ENCODE peak calls at places on chromosomes 1 and 21, in nine cellular contexts. One of them, this sample, is unnamed.

GRCh38 chr21:39087238-39087975 is 95.8 kb downstream of the PSMG1 start:
- DNase-seq in mammary epithelial cell: no peak
- DNase-seq in AG09319: no peak
- DNase-seq in CD4-positive, alpha-beta T cell: no peak
- DNase-seq in suprapubic skin: no peak
- DNase-seq in BE2C: no peak
- DNase-seq in spleen: no peak
- DNase-seq in endothelial cell of umbilical vein: no peak
- DNase-seq in AG09309: no peak
- DNase-seq in this sample: no peak

GRCh38 chr1:30200161-30200560 is 523.2 kb downstream of the MATN1 start:
- DNase-seq in AG09309: no peak
- DNase-seq in mammary epithelial cell: peak; percentile 23
- DNase-seq in BE2C: no peak
- DNase-seq in endothelial cell of umbilical vein: no peak
- DNase-seq in suprapubic skin: no peak
- DNase-seq in AG09319: no peak
- DNase-seq in spleen: no peak
- DNase-seq in CD4-positive, alpha-beta T cell: no peak
- DNase-seq in this sample: no peak

GRCh38 chr1:182069028-182069466 is 7.5 kb upstream of the ZNF648 start:
- DNase-seq in AG09319: no peak
- DNase-seq in CD4-positive, alpha-beta T cell: no peak
- DNase-seq in BE2C: peak; percentile 65
- DNase-seq in endothelial cell of umbilical vein: peak; percentile 26
- DNase-seq in AG09309: no peak
- DNase-seq in mammary epithelial cell: peak; percentile 56
- DNase-seq in spleen: no peak
- DNase-seq in suprapubic skin: no peak
- DNase-seq in this sample: peak; percentile 78

GRCh38 chr1:81654147-81654546 is 146.6 kb upstream of the ADGRL2 start:
- DNase-seq in CD4-positive, alpha-beta T cell: no peak
- DNase-seq in spleen: no peak
- DNase-seq in suprapubic skin: no peak
- DNase-seq in BE2C: no peak
- DNase-seq in AG09319: no peak
- DNase-seq in endothelial cell of umbilical vein: no peak
- DNase-seq in AG09309: no peak
- DNase-seq in mammary epithelial cell: peak; percentile 49
- DNase-seq in this sample: no peak

GRCh38 chr1:61279570-61279969 is 197.2 kb downstream of the NFIA start:
- DNase-seq in mammary epithelial cell: no peak
- DNase-seq in endothelial cell of umbilical vein: no peak
- DNase-seq in BE2C: peak; percentile 13
- DNase-seq in AG09309: no peak
- DNase-seq in AG09319: no peak
- DNase-seq in CD4-positive, alpha-beta T cell: no peak
- DNase-seq in suprapubic skin: no peak
- DNase-seq in spleen: no peak
- DNase-seq in this sample: no peak

GRCh38 chr1:30414086-30414850 is 309.1 kb downstream of the MATN1 start:
- DNase-seq in AG09309: no peak
- DNase-seq in endothelial cell of umbilical vein: no peak
- DNase-seq in suprapubic skin: peak; percentile 44
- DNase-seq in mammary epithelial cell: no peak
- DNase-seq in CD4-positive, alpha-beta T cell: no peak
- DNase-seq in AG09319: no peak
- DNase-seq in BE2C: no peak
- DNase-seq in spleen: no peak
- DNase-seq in this sample: no peak

GRCh38 chr1:203462878-203463277 is 12.7 kb upstream of the PRELP start:
- DNase-seq in AG09309: peak; percentile 82
- DNase-seq in endothelial cell of umbilical vein: no peak
- DNase-seq in AG09319: peak; percentile 50
- DNase-seq in BE2C: no peak
- DNase-seq in spleen: no peak
- DNase-seq in mammary epithelial cell: peak; percentile 48
- DNase-seq in CD4-positive, alpha-beta T cell: no peak
- DNase-seq in suprapubic skin: peak; percentile 92
- DNase-seq in this sample: no peak

GRCh38 chr1:204647114-204647804 is 38.3 kb downstream of the LRRN2 start:
- DNase-seq in endothelial cell of umbilical vein: peak; percentile 58
- DNase-seq in CD4-positive, alpha-beta T cell: no peak
- DNase-seq in AG09319: peak; percentile 46
- DNase-seq in suprapubic skin: no peak
- DNase-seq in BE2C: peak; percentile 42
- DNase-seq in mammary epithelial cell: peak; percentile 66
- DNase-seq in spleen: no peak
- DNase-seq in AG09309: no peak
- DNase-seq in this sample: no peak

GRCh38 chr1:161727343-161727924 is 6.1 kb downstream of the FCRLB start:
- DNase-seq in suprapubic skin: peak; percentile 64
- DNase-seq in spleen: no peak
- DNase-seq in mammary epithelial cell: peak; percentile 30
- DNase-seq in BE2C: no peak
- DNase-seq in AG09309: peak; percentile 74
- DNase-seq in AG09319: no peak
- DNase-seq in endothelial cell of umbilical vein: no peak
- DNase-seq in CD4-positive, alpha-beta T cell: no peak
- DNase-seq in this sample: no peak

GRCh38 chr1:161726631-161727342 is 5.4 kb downstream of the FCRLB start:
- DNase-seq in mammary epithelial cell: peak; percentile 80
- DNase-seq in BE2C: peak; percentile 89
- DNase-seq in AG09319: peak; percentile 63
- DNase-seq in AG09309: no peak
- DNase-seq in CD4-positive, alpha-beta T cell: peak; percentile 52
- DNase-seq in suprapubic skin: peak; percentile 94
- DNase-seq in spleen: peak; percentile 95
- DNase-seq in endothelial cell of umbilical vein: peak; percentile 47
- DNase-seq in this sample: peak; percentile 76

GRCh38 chr1:161723459-161724149 is 2.3 kb downstream of the FCRLB start:
- DNase-seq in AG09319: no peak
- DNase-seq in BE2C: no peak
- DNase-seq in CD4-positive, alpha-beta T cell: no peak
- DNase-seq in spleen: no peak
- DNase-seq in endothelial cell of umbilical vein: no peak
- DNase-seq in suprapubic skin: no peak
- DNase-seq in mammary epithelial cell: peak; percentile 54
- DNase-seq in AG09309: no peak
- DNase-seq in this sample: no peak

GRCh38 chr1:161728376-161729226 is 7.3 kb downstream of the FCRLB start:
- DNase-seq in AG09319: no peak
- DNase-seq in endothelial cell of umbilical vein: no peak
- DNase-seq in CD4-positive, alpha-beta T cell: no peak
- DNase-seq in BE2C: no peak
- DNase-seq in mammary epithelial cell: no peak
- DNase-seq in AG09309: no peak
- DNase-seq in suprapubic skin: no peak
- DNase-seq in spleen: no peak
- DNase-seq in this sample: no peak

DNA sequence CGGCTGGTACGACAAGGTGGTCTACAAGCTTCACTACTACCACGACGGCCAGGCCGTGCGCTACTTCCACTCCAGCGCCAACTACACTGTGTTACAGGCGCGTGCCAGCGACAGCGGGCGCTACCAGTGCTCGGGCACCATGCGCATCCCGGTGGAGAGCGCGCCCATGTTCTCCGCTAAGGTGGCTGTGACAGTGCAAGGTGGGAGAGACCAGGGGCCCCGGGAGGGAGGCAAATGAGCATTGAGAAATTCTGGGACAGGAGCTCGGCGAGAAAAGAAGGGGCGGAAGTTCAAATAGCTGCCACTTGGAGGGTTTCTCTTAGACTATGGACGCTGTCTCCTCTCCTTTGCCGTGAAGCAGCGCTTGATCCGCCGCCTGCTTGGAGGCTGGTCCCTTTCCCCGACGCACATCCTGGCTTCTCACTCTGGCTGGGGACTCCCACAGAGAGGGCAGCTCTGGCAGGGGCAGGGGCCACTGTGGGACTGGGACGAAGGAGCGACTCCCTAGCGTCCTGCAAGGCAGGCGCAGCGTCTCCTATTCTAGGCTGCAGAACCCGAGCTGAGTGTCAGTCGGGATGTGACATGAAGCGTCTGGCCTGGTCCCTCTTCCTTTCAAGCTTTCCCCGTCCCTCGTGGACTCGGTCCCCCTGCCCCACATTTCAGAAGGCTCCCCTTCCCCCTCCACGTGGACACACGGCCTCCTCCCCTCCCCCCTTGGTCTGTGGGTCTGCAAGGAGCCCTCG is 4.7 kb downstream of the FCRLB start:
- DNase-seq in CD4-positive, alpha-beta T cell: no peak
- DNase-seq in AG09319: no peak
- DNase-seq in endothelial cell of umbilical vein: peak; percentile 49
- DNase-seq in suprapubic skin: peak; percentile 69
- DNase-seq in mammary epithelial cell: peak; percentile 54
- DNase-seq in BE2C: peak; percentile 55
- DNase-seq in AG09309: no peak
- DNase-seq in spleen: peak; percentile 90
- DNase-seq in this sample: peak; percentile 32
- TF ChIP-seq CTCF in CD4-positive, alpha-beta T cell: no peak
- TF ChIP-seq CTCF in AG09319: peak; percentile 42
- TF ChIP-seq CTCF in endothelial cell of umbilical vein: peak; percentile 23
- TF ChIP-seq CTCF in suprapubic skin: no peak
- TF ChIP-seq CTCF in mammary epithelial cell: peak; percentile 36
- TF ChIP-seq CTCF in BE2C: peak; percentile 41
- TF ChIP-seq CTCF in AG09309: peak; percentile 51
- TF ChIP-seq CTCF in spleen: no peak
- TF ChIP-seq CTCF in this sample: peak; percentile 52

GRCh38 chr1:172040466-172040865 is 199.2 kb downstream of the DNM3 start:
- DNase-seq in endothelial cell of umbilical vein: peak; percentile 80
- DNase-seq in AG09319: no peak
- DNase-seq in AG09309: peak; percentile 27
- DNase-seq in BE2C: no peak
- DNase-seq in suprapubic skin: no peak
- DNase-seq in spleen: no peak
- DNase-seq in mammary epithelial cell: peak; percentile 78
- DNase-seq in CD4-positive, alpha-beta T cell: no peak
- DNase-seq in this sample: no peak

GRCh38 chr1:172041102-172041501 is 199.8 kb downstream of the DNM3 start:
- DNase-seq in AG09309: no peak
- DNase-seq in mammary epithelial cell: no peak
- DNase-seq in spleen: no peak
- DNase-seq in suprapubic skin: no peak
- DNase-seq in AG09319: no peak
- DNase-seq in BE2C: no peak
- DNase-seq in CD4-positive, alpha-beta T cell: no peak
- DNase-seq in endothelial cell of umbilical vein: no peak
- DNase-seq in this sample: no peak

DNA sequence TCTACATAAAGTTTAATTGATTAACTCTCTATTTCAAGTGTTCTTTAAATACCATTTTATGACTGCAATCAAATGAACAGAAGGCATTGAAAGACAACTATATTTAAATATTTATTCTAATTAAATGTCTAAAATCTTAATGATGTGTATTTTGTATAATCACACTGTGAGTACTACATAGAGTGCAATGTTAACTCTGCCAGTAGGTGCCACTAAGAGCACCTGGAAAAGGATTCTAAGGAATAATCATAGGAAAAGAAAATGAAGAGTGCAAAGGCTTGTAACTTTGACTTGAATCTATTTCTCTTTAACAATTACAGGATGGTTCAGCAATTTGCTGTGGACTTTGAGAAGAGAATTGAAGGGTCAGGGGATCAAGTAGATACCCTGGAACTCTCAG is 200.4 kb downstream of the DNM3 start:
- DNase-seq in AG09309: no peak
- DNase-seq in AG09319: peak; percentile 8
- DNase-seq in BE2C: no peak
- DNase-seq in suprapubic skin: no peak
- DNase-seq in mammary epithelial cell: no peak
- DNase-seq in spleen: no peak
- DNase-seq in CD4-positive, alpha-beta T cell: no peak
- DNase-seq in endothelial cell of umbilical vein: peak; percentile 45
- DNase-seq in this sample: no peak
- TF ChIP-seq CTCF in AG09309: peak; percentile 39
- TF ChIP-seq CTCF in AG09319: peak; percentile 41
- TF ChIP-seq CTCF in BE2C: peak; percentile 48
- TF ChIP-seq CTCF in suprapubic skin: no peak
- TF ChIP-seq CTCF in mammary epithelial cell: peak; percentile 49
- TF ChIP-seq CTCF in spleen: peak; percentile 24
- TF ChIP-seq CTCF in CD4-positive, alpha-beta T cell: no peak
- TF ChIP-seq CTCF in endothelial cell of umbilical vein: peak; percentile 7
- TF ChIP-seq CTCF in this sample: peak; percentile 58

GRCh38 chr1:230212405-230212936 is 145.4 kb downstream of the GALNT2 start:
- DNase-seq in CD4-positive, alpha-beta T cell: no peak
- DNase-seq in suprapubic skin: no peak
- DNase-seq in AG09309: no peak
- DNase-seq in BE2C: no peak
- DNase-seq in mammary epithelial cell: no peak
- DNase-seq in spleen: no peak
- DNase-seq in endothelial cell of umbilical vein: no peak
- DNase-seq in AG09319: no peak
- DNase-seq in this sample: no peak

GRCh38 chr1:230218667-230219066 is 151.6 kb downstream of the GALNT2 start:
- DNase-seq in suprapubic skin: no peak
- DNase-seq in BE2C: no peak
- DNase-seq in AG09319: no peak
- DNase-seq in endothelial cell of umbilical vein: no peak
- DNase-seq in mammary epithelial cell: no peak
- DNase-seq in CD4-positive, alpha-beta T cell: no peak
- DNase-seq in AG09309: no peak
- DNase-seq in spleen: no peak
- DNase-seq in this sample: no peak

GRCh38 chr1:230215529-230215928 is 148.5 kb downstream of the GALNT2 start:
- DNase-seq in AG09309: no peak
- DNase-seq in suprapubic skin: no peak
- DNase-seq in endothelial cell of umbilical vein: no peak
- DNase-seq in CD4-positive, alpha-beta T cell: no peak
- DNase-seq in BE2C: no peak
- DNase-seq in AG09319: no peak
- DNase-seq in spleen: no peak
- DNase-seq in mammary epithelial cell: no peak
- DNase-seq in this sample: no peak

GRCh38 chr1:230211436-230212145 is 144.6 kb downstream of the GALNT2 start:
- DNase-seq in AG09319: no peak
- DNase-seq in spleen: no peak
- DNase-seq in endothelial cell of umbilical vein: no peak
- DNase-seq in BE2C: no peak
- DNase-seq in suprapubic skin: no peak
- DNase-seq in AG09309: no peak
- DNase-seq in CD4-positive, alpha-beta T cell: no peak
- DNase-seq in mammary epithelial cell: no peak
- DNase-seq in this sample: no peak

DNA sequence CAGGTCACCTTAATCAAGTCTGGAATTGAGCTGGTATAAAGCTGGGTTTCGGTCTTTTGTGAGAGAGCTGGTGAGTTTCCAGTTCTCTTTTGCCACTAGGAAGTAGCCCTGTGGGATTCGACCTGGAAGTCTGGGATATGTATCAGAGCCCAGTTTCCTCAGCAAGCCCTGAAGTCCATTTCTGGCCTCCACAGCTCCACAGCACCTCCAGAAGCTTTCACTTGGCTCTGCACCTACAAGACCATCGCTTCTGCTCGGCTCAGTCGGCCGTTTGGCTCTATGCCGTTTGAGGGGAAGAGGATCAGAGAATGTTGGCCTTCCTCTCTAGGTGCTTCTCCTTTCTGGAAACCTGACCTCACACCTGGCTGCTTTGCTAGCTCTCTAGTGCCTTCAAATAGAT is 148.0 kb downstream of the GALNT2 start:
- DNase-seq in AG09309: peak; percentile 25
- DNase-seq in AG09319: no peak
- DNase-seq in endothelial cell of umbilical vein: peak; percentile 92
- DNase-seq in CD4-positive, alpha-beta T cell: no peak
- DNase-seq in spleen: no peak
- DNase-seq in suprapubic skin: no peak
- DNase-seq in BE2C: peak; percentile 61
- DNase-seq in mammary epithelial cell: no peak
- DNase-seq in this sample: no peak
- TF ChIP-seq CTCF in AG09309: peak; percentile 52
- TF ChIP-seq CTCF in AG09319: peak; percentile 47
- TF ChIP-seq CTCF in endothelial cell of umbilical vein: peak; percentile 87
- TF ChIP-seq CTCF in CD4-positive, alpha-beta T cell: no peak
- TF ChIP-seq CTCF in spleen: no peak
- TF ChIP-seq CTCF in suprapubic skin: peak; percentile 8
- TF ChIP-seq CTCF in BE2C: peak; percentile 83
- TF ChIP-seq CTCF in mammary epithelial cell: peak; percentile 21
- TF ChIP-seq CTCF in this sample: peak; percentile 50

GRCh38 chr1:85824066-85824835 is 116.0 kb upstream of the ZNHIT6 start:
- DNase-seq in CD4-positive, alpha-beta T cell: no peak
- DNase-seq in endothelial cell of umbilical vein: no peak
- DNase-seq in BE2C: no peak
- DNase-seq in suprapubic skin: no peak
- DNase-seq in AG09309: no peak
- DNase-seq in mammary epithelial cell: no peak
- DNase-seq in AG09319: no peak
- DNase-seq in spleen: no peak
- DNase-seq in this sample: no peak
- TF ChIP-seq CTCF in CD4-positive, alpha-beta T cell: no peak
- TF ChIP-seq CTCF in endothelial cell of umbilical vein: no peak
- TF ChIP-seq CTCF in BE2C: no peak
- TF ChIP-seq CTCF in suprapubic skin: no peak
- TF ChIP-seq CTCF in AG09309: no peak
- TF ChIP-seq CTCF in mammary epithelial cell: no peak
- TF ChIP-seq CTCF in AG09319: no peak
- TF ChIP-seq CTCF in spleen: no peak
- TF ChIP-seq CTCF in this sample: no peak